ENCODE peak calls at places on chromosome 6, in seven cellular contexts. R, W, Q, U, J, F and C are unnamed samples.
A peak's percentile ranks its signal among the peaks of the same experiment; 100 is the strongest.

GRCh38 chr6:26194329-26194701 is 107.1 kb downstream of the HFE start:
- DNase-seq in R (no peak), W (no peak), Q (no peak), U (no peak), J (no peak), F (no peak), C (no peak)

GRCh38 chr6:28719275-28719940 is 193.7 kb downstream of the GPX5 start:
- DNase-seq in R (no peak), W (peak; percentile 50), Q (peak; percentile 63), U (no peak), J (peak; percentile 84), F (no peak), C (no peak)

GRCh38 chr6:107561325-107561724 is 71.4 kb downstream of the SOBP start:
- DNase-seq in R (no peak), W (no peak), Q (no peak), U (no peak), J (no peak), F (no peak), C (no peak)

GRCh38 chr6:32752580-32752979 is 10.8 kb downstream of the HLA-DQB2 start:
- DNase-seq in R (no peak), W (no peak), Q (peak; percentile 69), U (no peak), J (no peak), F (no peak), C (no peak)

GRCh38 chr6:62035952-62036351 is 250.1 kb downstream of the KHDRBS2 start:
- DNase-seq in R (no peak), W (no peak), Q (no peak), U (no peak), J (peak; percentile 8), F (no peak), C (no peak)

GRCh38 chr6:22072939-22073338 is 223.9 kb downstream of the PRL start:
- DNase-seq in R (no peak), W (no peak), Q (no peak), U (no peak), J (peak; percentile 24), F (no peak), C (no peak)

GRCh38 chr6:5036309-5036708 is 32.5 kb upstream of the RPP40 start:
- DNase-seq in R (peak; percentile 84), W (peak; percentile 67), Q (peak; percentile 19), U (no peak), J (peak; percentile 95), F (peak; percentile 47), C (peak; percentile 87)

GRCh38 chr6:12260458-12261041 is 29.6 kb upstream of the EDN1 start:
- DNase-seq in R (no peak), W (no peak), Q (no peak), U (no peak), J (no peak), F (no peak), C (no peak)

GRCh38 chr6:71886184-71887005 is at the start of gene RIMS1:
- DNase-seq in R (peak; percentile 57), W (no peak), Q (no peak), U (peak; percentile 85), J (peak; percentile 78), F (peak; percentile 6), C (peak; percentile 54)

GRCh38 chr6:131877999-131878789 is 70.4 kb downstream of the ENPP1 start:
- DNase-seq in R (no peak), W (peak; percentile 19), Q (no peak), U (no peak), J (peak; percentile 40), F (no peak), C (no peak)

GRCh38 chr6:77019081-77019480 is 444.2 kb downstream of the HTR1B start:
- DNase-seq in R (no peak), W (no peak), Q (no peak), U (no peak), J (no peak), F (no peak), C (no peak)

GRCh38 chr6:114000066-114000465 is 29.1 kb upstream of the HDAC2 start:
- DNase-seq in R (no peak), W (peak; percentile 82), Q (peak; percentile 21), U (no peak), J (no peak), F (no peak), C (no peak)

GRCh38 chr6:13866291-13866690 is 51.9 kb upstream of the MCUR1 start:
- DNase-seq in R (no peak), W (no peak), Q (no peak), U (no peak), J (no peak), F (no peak), C (no peak)

GRCh38 chr6:13868236-13868635 is 53.9 kb upstream of the MCUR1 start:
- DNase-seq in R (no peak), W (no peak), Q (no peak), U (no peak), J (no peak), F (no peak), C (no peak)

GRCh38 chr6:13870185-13870584 is 54.6 kb upstream of the RNF182 start:
- DNase-seq in R (no peak), W (no peak), Q (no peak), U (no peak), J (no peak), F (no peak), C (no peak)

GRCh38 chr6:13863699-13864155 is 49.4 kb upstream of the MCUR1 start:
- DNase-seq in R (no peak), W (no peak), Q (no peak), U (no peak), J (peak; percentile 72), F (no peak), C (peak; percentile 73)

DNA sequence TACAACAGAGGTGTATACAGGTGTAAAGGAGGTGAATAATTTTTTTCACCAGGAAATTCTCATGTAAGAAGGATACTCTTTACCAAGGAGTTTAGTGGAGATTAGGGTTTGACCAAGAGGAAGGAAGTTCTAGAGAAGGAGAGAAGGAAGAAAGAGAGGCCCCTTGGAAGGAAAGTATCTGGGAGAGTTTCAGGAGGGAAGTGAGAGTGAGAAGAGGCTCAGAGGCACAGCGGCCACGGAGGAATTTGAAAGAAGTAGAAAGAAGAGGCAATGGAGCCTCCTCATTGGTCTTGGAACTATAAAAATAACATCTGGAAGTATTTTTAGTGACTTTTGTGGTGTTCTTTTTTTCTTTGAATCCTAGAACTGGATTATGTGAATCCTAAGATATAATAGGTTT is 50.8 kb upstream of the MCUR1 start:
- DNase-seq in R (no peak), W (no peak), Q (no peak), U (no peak), J (no peak), F (no peak), C (no peak)
- H3K4me2 ChIP-seq in R (no peak overlapping the region), W (no peak overlapping the region), Q (no peak overlapping the region), U (no peak overlapping the region), J (no peak overlapping the region), F (no peak overlapping the region), C (no peak overlapping the region)

GRCh38 chr6:159172066-159172465 is 2.9 kb downstream of the FNDC1 start:
- DNase-seq in R (no peak), W (no peak), Q (no peak), U (no peak), J (no peak), F (no peak), C (no peak)
- H3K4me2 ChIP-seq in R (no peak overlapping the region), W (no peak overlapping the region), Q (no peak overlapping the region), U (no peak overlapping the region), J (no peak overlapping the region), F (no peak overlapping the region), C (no peak overlapping the region)

GRCh38 chr6:111685506-111685905 is 79.8 kb upstream of the TRAF3IP2 start:
- DNase-seq in R (no peak), W (no peak), Q (no peak), U (no peak), J (no peak), F (no peak), C (no peak)
- H3K4me2 ChIP-seq in R (no peak overlapping the region), W (no peak overlapping the region), Q (no peak overlapping the region), U (no peak overlapping the region), J (no peak overlapping the region), F (no peak overlapping the region), C (no peak overlapping the region)

GRCh38 chr6:152341596-152341995 is 295.6 kb downstream of the SYNE1 start:
- DNase-seq in R (peak; percentile 35), W (no peak), Q (no peak), U (no peak), J (no peak), F (no peak), C (no peak)
- H3K4me2 ChIP-seq in R (no peak overlapping the region), W (no peak overlapping the region), Q (no peak overlapping the region), U (no peak overlapping the region), J (no peak overlapping the region), F (no peak overlapping the region), C (no peak overlapping the region)

GRCh38 chr6:110183292-110183691 is 3.1 kb downstream of the CDC40 start:
- DNase-seq in R (no peak), W (no peak), Q (no peak), U (no peak), J (no peak), F (no peak), C (no peak)

GRCh38 chr6:110190726-110191125 is 10.5 kb downstream of the CDC40 start:
- DNase-seq in R (no peak), W (no peak), Q (no peak), U (no peak), J (peak; percentile 94), F (no peak), C (no peak)

GRCh38 chr6:110191477-110191876 is 11.2 kb downstream of the CDC40 start:
- DNase-seq in R (no peak), W (no peak), Q (no peak), U (no peak), J (no peak), F (no peak), C (no peak)

GRCh38 chr6:110185879-110186278 is 5.7 kb downstream of the CDC40 start:
- DNase-seq in R (no peak), W (no peak), Q (no peak), U (no peak), J (no peak), F (no peak), C (no peak)

DNA sequence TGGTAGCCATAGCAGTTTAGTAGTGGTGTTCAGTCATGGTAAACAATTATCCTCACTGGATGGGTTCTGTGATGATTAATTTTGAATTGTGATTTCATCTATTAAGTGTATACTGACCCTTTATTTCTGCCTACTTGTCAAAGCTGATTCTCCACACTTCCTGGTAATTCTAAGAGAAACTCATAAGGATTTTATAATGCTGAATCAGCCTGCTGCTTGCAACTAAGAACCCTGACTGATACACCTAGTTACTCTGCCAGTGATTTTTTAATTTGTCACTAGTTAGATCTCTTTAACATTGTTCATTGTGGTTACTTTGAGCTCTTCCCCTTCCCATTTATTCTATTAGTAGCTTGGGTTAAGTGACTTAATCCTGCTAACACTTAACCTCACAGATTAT is 8.6 kb downstream of the CDC40 start:
- DNase-seq in R (no peak), W (peak; percentile 31), Q (peak; percentile 30), U (no peak), J (no peak), F (no peak), C (no peak)
- H3K4me2 ChIP-seq in R (no peak overlapping the region), W (no peak overlapping the region), Q (no peak overlapping the region), U (no peak overlapping the region), J (no peak overlapping the region), F (no peak overlapping the region), C (no peak overlapping the region)